ENCODE peak calls at places on chromosomes 7 and 10, in nine cellular contexts. One of them, this sample, is unnamed.

GRCh38 chr7:85730016-85730415 is 543.2 kb upstream of the SEMA3D start:
- DNase-seq in fibroblast of mammary gland: peak; percentile 31
- DNase-seq in SW480: no peak
- DNase-seq in HCEC 1CT: no peak
- DNase-seq in upper lobe of right lung: no peak
- DNase-seq in amniotic epithelial cell: no peak
- DNase-seq in stromal cell of bone marrow: no peak
- DNase-seq in AG04449: no peak
- DNase-seq in hepatocyte: no peak
- DNase-seq in this sample: no peak

GRCh38 chr7:44912775-44913347 is 27.5 kb upstream of the PURB start:
- DNase-seq in fibroblast of mammary gland: peak; percentile 20
- DNase-seq in SW480: peak; percentile 22
- DNase-seq in HCEC 1CT: no peak
- DNase-seq in upper lobe of right lung: no peak
- DNase-seq in amniotic epithelial cell: no peak
- DNase-seq in stromal cell of bone marrow: no peak
- DNase-seq in AG04449: no peak
- DNase-seq in hepatocyte: peak; percentile 26
- DNase-seq in this sample: no peak

GRCh38 chr10:14163374-14164125 is 167.2 kb downstream of the FRMD4A start:
- DNase-seq in fibroblast of mammary gland: no peak
- DNase-seq in SW480: no peak
- DNase-seq in HCEC 1CT: no peak
- DNase-seq in upper lobe of right lung: no peak
- DNase-seq in amniotic epithelial cell: no peak
- DNase-seq in stromal cell of bone marrow: no peak
- DNase-seq in AG04449: no peak
- DNase-seq in hepatocyte: peak; percentile 14
- DNase-seq in this sample: no peak

GRCh38 chr10:20582041-20582440 is 315.1 kb downstream of the NEBL start:
- DNase-seq in fibroblast of mammary gland: no peak
- DNase-seq in SW480: no peak
- DNase-seq in HCEC 1CT: no peak
- DNase-seq in upper lobe of right lung: no peak
- DNase-seq in amniotic epithelial cell: no peak
- DNase-seq in stromal cell of bone marrow: no peak
- DNase-seq in AG04449: no peak
- DNase-seq in hepatocyte: no peak
- DNase-seq in this sample: no peak

GRCh38 chr7:1901431-1902210 is 231.5 kb downstream of the ELFN1 start:
- DNase-seq in fibroblast of mammary gland: no peak
- DNase-seq in SW480: no peak
- DNase-seq in HCEC 1CT: no peak
- DNase-seq in upper lobe of right lung: peak; percentile 46
- DNase-seq in amniotic epithelial cell: no peak
- DNase-seq in stromal cell of bone marrow: no peak
- DNase-seq in AG04449: no peak
- DNase-seq in hepatocyte: no peak
- DNase-seq in this sample: no peak

GRCh38 chr7:150981644-150982043 is 3.5 kb upstream of the KCNH2 start:
- DNase-seq in fibroblast of mammary gland: no peak
- DNase-seq in SW480: no peak
- DNase-seq in HCEC 1CT: no peak
- DNase-seq in upper lobe of right lung: no peak
- DNase-seq in amniotic epithelial cell: no peak
- DNase-seq in stromal cell of bone marrow: no peak
- DNase-seq in AG04449: no peak
- DNase-seq in hepatocyte: no peak
- DNase-seq in this sample: no peak

GRCh38 chr7:54711900-54712595 is 47.0 kb downstream of the SEC61G start:
- DNase-seq in fibroblast of mammary gland: no peak
- DNase-seq in SW480: no peak
- DNase-seq in HCEC 1CT: no peak
- DNase-seq in upper lobe of right lung: no peak
- DNase-seq in amniotic epithelial cell: no peak
- DNase-seq in stromal cell of bone marrow: no peak
- DNase-seq in AG04449: no peak
- DNase-seq in hepatocyte: no peak
- DNase-seq in this sample: no peak

GRCh38 chr10:60666221-60666620 is 112.1 kb upstream of the CDK1 start:
- DNase-seq in fibroblast of mammary gland: peak; percentile 32
- DNase-seq in SW480: no peak
- DNase-seq in HCEC 1CT: no peak
- DNase-seq in upper lobe of right lung: peak; percentile 65
- DNase-seq in amniotic epithelial cell: peak; percentile 96
- DNase-seq in stromal cell of bone marrow: no peak
- DNase-seq in AG04449: no peak
- DNase-seq in hepatocyte: peak; percentile 20
- DNase-seq in this sample: no peak

GRCh38 chr7:130131964-130132875 is 61.9 kb downstream of the KLHDC10 start:
- DNase-seq in fibroblast of mammary gland: no peak
- DNase-seq in SW480: no peak
- DNase-seq in HCEC 1CT: no peak
- DNase-seq in upper lobe of right lung: no peak
- DNase-seq in amniotic epithelial cell: no peak
- DNase-seq in stromal cell of bone marrow: no peak
- DNase-seq in AG04449: no peak
- DNase-seq in hepatocyte: no peak
- DNase-seq in this sample: no peak

GRCh38 chr10:15046626-15047025 is 2.9 kb downstream of the OLAH start:
- DNase-seq in fibroblast of mammary gland: peak; percentile 54
- DNase-seq in SW480: no peak
- DNase-seq in HCEC 1CT: peak; percentile 17
- DNase-seq in upper lobe of right lung: no peak
- DNase-seq in amniotic epithelial cell: no peak
- DNase-seq in stromal cell of bone marrow: peak; percentile 14
- DNase-seq in AG04449: peak; percentile 55
- DNase-seq in hepatocyte: no peak
- DNase-seq in this sample: no peak

GRCh38 chr7:159007308-159008054 is 137.2 kb downstream of the VIPR2 start:
- DNase-seq in fibroblast of mammary gland: no peak
- DNase-seq in SW480: no peak
- DNase-seq in HCEC 1CT: no peak
- DNase-seq in upper lobe of right lung: no peak
- DNase-seq in amniotic epithelial cell: no peak
- DNase-seq in stromal cell of bone marrow: no peak
- DNase-seq in AG04449: no peak
- DNase-seq in hepatocyte: no peak
- DNase-seq in this sample: no peak

GRCh38 chr7:141573511-141573910 is 22.3 kb downstream of the AGK start:
- DNase-seq in fibroblast of mammary gland: no peak
- DNase-seq in SW480: no peak
- DNase-seq in HCEC 1CT: no peak
- DNase-seq in upper lobe of right lung: no peak
- DNase-seq in amniotic epithelial cell: no peak
- DNase-seq in stromal cell of bone marrow: no peak
- DNase-seq in AG04449: no peak
- DNase-seq in hepatocyte: no peak
- DNase-seq in this sample: no peak

GRCh38 chr7:129948338-129948737 is 4.4 kb downstream of the UBE2H start:
- DNase-seq in fibroblast of mammary gland: no peak
- DNase-seq in SW480: no peak
- DNase-seq in HCEC 1CT: no peak
- DNase-seq in upper lobe of right lung: peak; percentile 30
- DNase-seq in amniotic epithelial cell: no peak
- DNase-seq in stromal cell of bone marrow: no peak
- DNase-seq in AG04449: no peak
- DNase-seq in hepatocyte: no peak
- DNase-seq in this sample: no peak

GRCh38 chr10:62893036-62893435 is 76.9 kb upstream of the EGR2 start:
- DNase-seq in fibroblast of mammary gland: no peak
- DNase-seq in SW480: no peak
- DNase-seq in HCEC 1CT: no peak
- DNase-seq in upper lobe of right lung: no peak
- DNase-seq in amniotic epithelial cell: no peak
- DNase-seq in stromal cell of bone marrow: no peak
- DNase-seq in AG04449: no peak
- DNase-seq in hepatocyte: no peak
- DNase-seq in this sample: no peak

GRCh38 chr10:14879055-14879800 is 562 bp downstream of the SUV39H2 start:
- DNase-seq in fibroblast of mammary gland: no peak
- DNase-seq in SW480: peak; percentile 33
- DNase-seq in HCEC 1CT: peak; percentile 21
- DNase-seq in upper lobe of right lung: no peak
- DNase-seq in amniotic epithelial cell: no peak
- DNase-seq in stromal cell of bone marrow: no peak
- DNase-seq in AG04449: no peak
- DNase-seq in hepatocyte: peak; percentile 36
- DNase-seq in this sample: no peak